ENCODE peak calls at places on chromosome 17, in four cellular contexts. R is K562, L is IMR-90, F is HepG2. A is an unnamed sample.

GRCh38 chr17:80968602-80969029 is 23.0 kb upstream of the CHMP6 start:
- DNase-seq in R (no peak), F (no peak), L (peak), A (no peak)

GRCh38 chr17:34443832-34444469 is 80.9 kb upstream of the CCL1 start:
- DNase-seq in L (no peak), R (peak), F (peak), A (peak)

GRCh38 chr17:41015473-41015872 is 6.5 kb upstream of the KRTAP3-1 start:
- DNase-seq in L (no peak), F (no peak), R (no peak), A (no peak)

GRCh38 chr17:39750131-39751015 is 12.6 kb downstream of the GRB7 start:
- DNase-seq in L (no peak), R (no peak), F (peak), A (no peak)

GRCh38 chr17:34499576-34499975 is 79.8 kb upstream of the TMEM132E start:
- DNase-seq in L (peak), F (no peak), R (peak), A (no peak)

GRCh38 chr17:81428121-81428515 is 32.9 kb downstream of the BAHCC1 start:
- DNase-seq in R (no peak), F (no peak), L (no peak), A (no peak)

GRCh38 chr17:36674278-36674650 is 72.9 kb downstream of the MRM1 start:
- DNase-seq in F (no peak), L (no peak), R (no peak), A (no peak)

GRCh38 chr17:29732613-29733012 is 109.9 kb upstream of the CORO6 start:
- DNase-seq in L (peak), R (no peak), F (no peak), A (peak)

GRCh38 chr17:67995568-67996191 is 589 bp downstream of the C17orf58 start:
- DNase-seq in L (no peak), R (no peak), F (no peak), A (peak)

GRCh38 chr17:68182940-68183551 is 64.8 kb upstream of the AMZ2 start:
- DNase-seq in F (peak), L (no peak), R (no peak), A (no peak)

GRCh38 chr17:67751101-67752074 is 33.7 kb downstream of the NOL11 start:
- DNase-seq in F (no peak), L (no peak), R (no peak), A (no peak)

GRCh38 chr17:64635647-64636305 is 26.3 kb downstream of the SMURF2 start:
- DNase-seq in L (peak), F (no peak), R (no peak), A (no peak)
- TF ChIP-seq MAZ in L (no peak), F (no peak), R (no peak), A (no peak)

GRCh38 chr17:17119533-17119932 is 77.3 kb downstream of the MPRIP start:
- DNase-seq in R (no peak), L (peak), F (no peak), A (no peak)
- TF ChIP-seq RFX5 in R (no peak), L (no peak), F (no peak), A (no peak)

GRCh38 chr17:77746391-77746790 is 212.1 kb upstream of the TNRC6C start:
- DNase-seq in R (no peak), F (no peak), L (no peak), A (no peak)
- TF ChIP-seq MAZ in R (no peak), F (no peak), L (no peak), A (no peak)

DNA sequence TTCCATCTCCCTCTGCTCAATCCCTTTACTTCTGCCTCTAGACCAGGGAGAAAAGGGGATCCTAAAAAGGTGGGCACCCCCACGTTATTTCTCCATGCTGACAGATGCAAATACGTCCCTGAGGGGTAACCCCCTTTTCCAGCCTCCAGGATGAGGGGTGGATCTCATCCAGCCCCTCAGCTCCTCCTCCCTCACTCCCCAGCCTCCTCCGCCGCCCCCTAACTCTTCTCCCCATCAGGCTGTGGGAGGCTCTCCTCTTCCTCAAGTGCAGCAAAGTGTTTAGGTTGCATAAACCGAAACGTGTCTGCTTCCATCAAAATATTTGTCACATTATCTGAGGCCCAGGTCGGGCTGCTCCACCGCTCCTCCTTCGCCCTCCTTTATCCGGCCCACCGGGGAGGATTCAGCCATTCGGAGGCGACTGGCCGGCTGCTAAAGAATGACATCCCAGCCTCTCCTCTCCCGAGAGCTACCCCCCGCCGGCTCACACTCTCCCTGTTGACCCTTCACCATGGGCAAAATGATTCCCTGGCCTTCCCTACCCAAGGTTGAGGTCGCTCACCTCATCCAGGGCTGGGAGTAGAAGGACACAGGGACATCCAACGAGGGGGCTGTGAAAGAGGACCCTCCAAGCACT is 1.2 kb upstream of the C1QL1 start:
- DNase-seq in F (no peak), R (no peak), L (no peak), A (no peak)
- TF ChIP-seq RFX5 in F (no peak), R (no peak), L (no peak), A (no peak)

DNA sequence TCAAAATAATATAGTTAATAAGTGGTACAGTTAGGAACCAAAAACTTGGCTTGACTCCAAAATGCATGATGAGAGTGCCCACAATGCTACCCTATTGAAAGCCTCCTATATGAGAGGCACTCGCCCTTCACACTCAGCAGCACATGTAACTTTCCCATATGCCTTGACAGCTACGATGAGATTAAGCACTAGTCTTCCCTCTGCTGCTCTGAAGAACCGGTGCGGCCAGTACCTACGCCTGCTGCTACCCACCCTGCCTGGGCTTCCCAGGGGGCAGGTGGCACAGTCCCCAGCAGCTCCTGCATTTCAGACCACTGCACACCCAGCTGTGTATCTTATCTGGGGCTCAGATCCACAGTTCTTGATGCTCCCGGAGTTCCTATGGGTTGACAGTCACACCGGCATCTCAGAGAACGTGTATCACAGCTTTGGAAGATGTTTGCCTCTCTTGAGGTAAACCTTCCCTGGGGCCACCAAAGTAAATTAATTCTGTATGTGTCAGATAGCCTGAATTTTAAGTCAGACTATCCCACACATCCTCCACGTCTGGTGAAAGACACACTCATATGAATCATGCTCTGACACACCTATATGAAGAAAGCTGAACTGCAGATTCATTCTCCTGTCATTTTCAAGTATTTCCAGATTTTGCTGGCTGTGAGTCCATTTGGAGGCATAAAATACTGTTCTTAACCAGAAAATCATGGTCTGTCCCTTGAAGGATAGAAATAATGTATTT is 77.8 kb downstream of the MYH10 start:
- DNase-seq in L (peak), R (no peak), F (no peak), A (no peak)
- TF ChIP-seq MAZ in L (no peak), R (no peak), F (no peak), A (no peak)

GRCh38 chr17:8836821-8837426 is 30.6 kb downstream of the PIK3R6 start:
- DNase-seq in L (no peak), R (no peak), F (no peak), A (no peak)

GRCh38 chr17:8839410-8839935 is 28.0 kb downstream of the PIK3R6 start:
- DNase-seq in L (no peak), F (no peak), R (no peak), A (no peak)

GRCh38 chr17:8838551-8839095 is 28.9 kb downstream of the PIK3R6 start:
- DNase-seq in F (no peak), L (no peak), R (no peak), A (no peak)

GRCh38 chr17:8835631-8836364 is 31.7 kb downstream of the PIK3R6 start:
- DNase-seq in L (no peak), R (no peak), F (no peak), A (no peak)

GRCh38 chr17:8837438-8838075 is 29.9 kb downstream of the PIK3R6 start:
- DNase-seq in F (no peak), R (no peak), L (no peak), A (no peak)
- TF ChIP-seq RFX5 in F (no peak), R (no peak), L (no peak), A (no peak)

GRCh38 chr17:78472035-78472905 is 93.8 kb downstream of the PGS1 start:
- DNase-seq in F (no peak), L (no peak), R (no peak), A (no peak)
- TF ChIP-seq MAZ in F (no peak), L (no peak), R (no peak), A (no peak)